ENCODE peak calls at places on chromosomes 12 and 14, in nine cellular contexts. One of them, this sample, is unnamed.

GRCh38 chr14:55974046-55974582 is 144.1 kb upstream of the PELI2 start:
- DNase-seq in LHCN-M2: no peak
- DNase-seq in left cardiac atrium: no peak
- DNase-seq in EH: no peak
- DNase-seq in activated CD8-positive, alpha-beta T cell treated with anti-CD3 and anti-CD28 coated beads for 36 hours: no peak
- DNase-seq in activated naive CD4-positive, alpha-beta T cell: no peak
- DNase-seq in anterior cingulate cortex: no peak
- DNase-seq in left ventricle myocardium inferior: no peak
- DNase-seq in HTR-8/SVneo: no peak
- DNase-seq in this sample: no peak

GRCh38 chr14:77052281-77053044 is 24.0 kb upstream of the IRF2BPL start:
- DNase-seq in HTR-8/SVneo: no peak
- DNase-seq in activated CD8-positive, alpha-beta T cell treated with anti-CD3 and anti-CD28 coated beads for 36 hours: peak
- DNase-seq in EH: no peak
- DNase-seq in anterior cingulate cortex: no peak
- DNase-seq in left ventricle myocardium inferior: no peak
- DNase-seq in activated naive CD4-positive, alpha-beta T cell: no peak
- DNase-seq in LHCN-M2: peak
- DNase-seq in left cardiac atrium: no peak
- DNase-seq in this sample: peak

GRCh38 chr12:6067152-6067916 is 57.1 kb downstream of the VWF start:
- DNase-seq in left ventricle myocardium inferior: no peak
- DNase-seq in anterior cingulate cortex: no peak
- DNase-seq in activated naive CD4-positive, alpha-beta T cell: no peak
- DNase-seq in EH: peak
- DNase-seq in left cardiac atrium: peak
- DNase-seq in LHCN-M2: peak
- DNase-seq in activated CD8-positive, alpha-beta T cell treated with anti-CD3 and anti-CD28 coated beads for 36 hours: no peak
- DNase-seq in HTR-8/SVneo: peak
- DNase-seq in this sample: peak

GRCh38 chr14:75044322-75044721 is 6.9 kb downstream of the MLH3 start:
- DNase-seq in EH: peak
- DNase-seq in anterior cingulate cortex: no peak
- DNase-seq in activated naive CD4-positive, alpha-beta T cell: no peak
- DNase-seq in HTR-8/SVneo: peak
- DNase-seq in left ventricle myocardium inferior: no peak
- DNase-seq in left cardiac atrium: no peak
- DNase-seq in activated CD8-positive, alpha-beta T cell treated with anti-CD3 and anti-CD28 coated beads for 36 hours: no peak
- DNase-seq in LHCN-M2: peak
- DNase-seq in this sample: no peak

GRCh38 chr12:112468041-112468440 is 49.3 kb downstream of the PTPN11 start:
- DNase-seq in left ventricle myocardium inferior: no peak
- DNase-seq in anterior cingulate cortex: no peak
- DNase-seq in EH: no peak
- DNase-seq in LHCN-M2: no peak
- DNase-seq in activated CD8-positive, alpha-beta T cell treated with anti-CD3 and anti-CD28 coated beads for 36 hours: no peak
- DNase-seq in HTR-8/SVneo: no peak
- DNase-seq in left cardiac atrium: no peak
- DNase-seq in activated naive CD4-positive, alpha-beta T cell: no peak
- DNase-seq in this sample: no peak

GRCh38 chr12:13368971-13369370 is 172.4 kb downstream of the EMP1 start:
- DNase-seq in activated naive CD4-positive, alpha-beta T cell: no peak
- DNase-seq in activated CD8-positive, alpha-beta T cell treated with anti-CD3 and anti-CD28 coated beads for 36 hours: no peak
- DNase-seq in left cardiac atrium: no peak
- DNase-seq in EH: no peak
- DNase-seq in HTR-8/SVneo: no peak
- DNase-seq in anterior cingulate cortex: no peak
- DNase-seq in left ventricle myocardium inferior: no peak
- DNase-seq in LHCN-M2: no peak
- DNase-seq in this sample: no peak

GRCh38 chr14:58904771-58905170 is 267.0 kb downstream of the DACT1 start:
- DNase-seq in LHCN-M2: no peak
- DNase-seq in left ventricle myocardium inferior: no peak
- DNase-seq in anterior cingulate cortex: no peak
- DNase-seq in HTR-8/SVneo: no peak
- DNase-seq in EH: peak
- DNase-seq in activated naive CD4-positive, alpha-beta T cell: no peak
- DNase-seq in left cardiac atrium: no peak
- DNase-seq in activated CD8-positive, alpha-beta T cell treated with anti-CD3 and anti-CD28 coated beads for 36 hours: no peak
- DNase-seq in this sample: no peak

GRCh38 chr12:131441638-131442336 is 269.1 kb upstream of the SFSWAP start:
- DNase-seq in activated CD8-positive, alpha-beta T cell treated with anti-CD3 and anti-CD28 coated beads for 36 hours: no peak
- DNase-seq in LHCN-M2: no peak
- DNase-seq in activated naive CD4-positive, alpha-beta T cell: no peak
- DNase-seq in HTR-8/SVneo: no peak
- DNase-seq in anterior cingulate cortex: no peak
- DNase-seq in left ventricle myocardium inferior: no peak
- DNase-seq in left cardiac atrium: no peak
- DNase-seq in EH: no peak
- DNase-seq in this sample: no peak

GRCh38 chr14:21263284-21264024 is 5.8 kb downstream of the HNRNPC start:
- DNase-seq in left ventricle myocardium inferior: no peak
- DNase-seq in activated CD8-positive, alpha-beta T cell treated with anti-CD3 and anti-CD28 coated beads for 36 hours: no peak
- DNase-seq in HTR-8/SVneo: no peak
- DNase-seq in activated naive CD4-positive, alpha-beta T cell: no peak
- DNase-seq in left cardiac atrium: no peak
- DNase-seq in LHCN-M2: peak
- DNase-seq in EH: peak
- DNase-seq in anterior cingulate cortex: no peak
- DNase-seq in this sample: peak

GRCh38 chr12:93317227-93317626 is 60.5 kb upstream of the NUDT4 start:
- DNase-seq in anterior cingulate cortex: no peak
- DNase-seq in LHCN-M2: no peak
- DNase-seq in activated naive CD4-positive, alpha-beta T cell: no peak
- DNase-seq in left ventricle myocardium inferior: no peak
- DNase-seq in left cardiac atrium: no peak
- DNase-seq in EH: no peak
- DNase-seq in activated CD8-positive, alpha-beta T cell treated with anti-CD3 and anti-CD28 coated beads for 36 hours: peak
- DNase-seq in HTR-8/SVneo: no peak
- DNase-seq in this sample: no peak

GRCh38 chr12:34386621-34387255 is 364.4 kb downstream of the ALG10 start:
- DNase-seq in left ventricle myocardium inferior: no peak
- DNase-seq in HTR-8/SVneo: no peak
- DNase-seq in anterior cingulate cortex: no peak
- DNase-seq in activated CD8-positive, alpha-beta T cell treated with anti-CD3 and anti-CD28 coated beads for 36 hours: no peak
- DNase-seq in EH: no peak
- DNase-seq in left cardiac atrium: no peak
- DNase-seq in activated naive CD4-positive, alpha-beta T cell: no peak
- DNase-seq in LHCN-M2: no peak
- DNase-seq in this sample: no peak

GRCh38 chr12:77998236-77998786 is 167.6 kb downstream of the NAV3 start:
- DNase-seq in left ventricle myocardium inferior: no peak
- DNase-seq in left cardiac atrium: no peak
- DNase-seq in LHCN-M2: no peak
- DNase-seq in activated CD8-positive, alpha-beta T cell treated with anti-CD3 and anti-CD28 coated beads for 36 hours: no peak
- DNase-seq in anterior cingulate cortex: no peak
- DNase-seq in activated naive CD4-positive, alpha-beta T cell: no peak
- DNase-seq in EH: no peak
- DNase-seq in HTR-8/SVneo: no peak
- DNase-seq in this sample: no peak

This sample was measured in myocyte.